ENCODE peak calls at places on chromosomes 4 and X, in nine cellular contexts. T is stimulated activated naive B cell treated with anti-CD40 and anti-IgM and Interleukin-4, amounts not matched to agents 10 μg/mL and 1 μg/mL and 100 μg/mL, for 72 hours; O is GM04504; C is stimulated activated CD4-positive, alpha-beta T cell treated with anti-CD3 and anti-CD28 coated beads, Interleukin-1b, Interleukin-23, amount 100 ng/mL, for 1 hour; U is MV-4-11; E is OCI-M1; Z is natural killer cell treated with Interleukin-12 subunit alpha and Interleukin-12 subunit beta and Interleukin-15 and Interleukin-18, amount 100 ng/mL, for 72 hours; K is T-helper 1 cell; Y is kidney epithelial cell. F is an unnamed sample.

GRCh38 chr4:86032476-86033022 is 327.3 kb downstream of the MAPK10 start:
- DNase-seq in T (no peak), O (peak; percentile 91), C (no peak), U (peak; percentile 16), E (no peak), Z (no peak), K (no peak), Y (no peak), F (peak; percentile 76)

GRCh38 chr4:130395871-130396270 is 1299.9 kb downstream of the C4orf33 start:
- DNase-seq in T (no peak), O (peak; percentile 29), C (no peak), U (no peak), E (no peak), Z (no peak), K (no peak), Y (peak; percentile 4), F (peak; percentile 64)

GRCh38 chrX:18828832-18829404 is 121.5 kb downstream of the PPEF1 start:
- DNase-seq in T (no peak), O (no peak), C (no peak), U (peak; percentile 0), E (no peak), Z (no peak), K (no peak), Y (no peak), F (no peak)

GRCh38 chr4:20159516-20159915 is 92.2 kb upstream of the SLIT2 start:
- DNase-seq in T (no peak), O (no peak), C (no peak), U (no peak), E (no peak), Z (no peak), K (no peak), Y (no peak), F (no peak)

GRCh38 chr4:73067971-73068394 is 1.5 kb downstream of the COX18 start:
- DNase-seq in T (peak; percentile 24), O (peak; percentile 0), C (no peak), U (no peak), E (no peak), Z (no peak), K (no peak), Y (no peak), F (no peak)

GRCh38 chr4:13452927-13453579 is 31.1 kb downstream of the RAB28 start:
- DNase-seq in T (no peak), O (no peak), C (no peak), U (no peak), E (peak; percentile 74), Z (no peak), K (no peak), Y (no peak), F (no peak)

GRCh38 chr4:42282081-42282901 is 115.0 kb upstream of the SHISA3 start:
- DNase-seq in T (peak; percentile 15), O (peak; percentile 32), C (no peak), U (peak; percentile 62), E (peak; percentile 89), Z (no peak), K (no peak), Y (peak; percentile 31), F (no peak)

GRCh38 chrX:133674726-133675470 is 259.6 kb upstream of the GPC4 start:
- DNase-seq in T (no peak), O (no peak), C (no peak), U (no peak), E (no peak), Z (no peak), K (no peak), Y (peak; percentile 52), F (no peak)

GRCh38 chrX:83771664-83772063 is 89.3 kb upstream of the CYLC1 start:
- DNase-seq in T (no peak), O (no peak), C (no peak), U (peak; percentile 0), E (no peak), Z (no peak), K (no peak), Y (no peak), F (no peak)

GRCh38 chr4:179595671-179596410 is 2153.6 kb upstream of the AGA start:
- DNase-seq in T (no peak), O (no peak), C (no peak), U (peak; percentile 83), E (no peak), Z (no peak), K (no peak), Y (peak; percentile 68), F (peak; percentile 2)

GRCh38 chrX:130173190-130173895 is 1.6 kb downstream of the RAB33A start:
- DNase-seq in T (no peak), O (peak; percentile 71), C (no peak), U (peak; percentile 88), E (peak; percentile 97), Z (peak; percentile 84), K (no peak), Y (no peak), F (peak; percentile 26)

GRCh38 chr4:3514806-3515421 is 17.3 kb downstream of the LRPAP1 start:
- DNase-seq in T (no peak), O (no peak), C (no peak), U (no peak), E (no peak), Z (peak; percentile 57), K (no peak), Y (no peak), F (no peak)

GRCh38 chr4:7206856-7207567 is 14.7 kb downstream of the SORCS2 start:
- DNase-seq in T (no peak), O (peak; percentile 79), C (no peak), U (no peak), E (no peak), Z (no peak), K (no peak), Y (peak; percentile 63), F (peak; percentile 85)

GRCh38 chrX:40543661-40544328 is 37.0 kb upstream of the ATP6AP2 start:
- DNase-seq in T (no peak), O (peak; percentile 11), C (no peak), U (no peak), E (peak; percentile 81), Z (no peak), K (peak; percentile 6), Y (peak; percentile 26), F (peak; percentile 31)

GRCh38 chr4:26020083-26020668 is 106.2 kb downstream of the SMIM20 start:
- DNase-seq in T (no peak), O (no peak), C (no peak), U (peak; percentile 83), E (peak; percentile 89), Z (no peak), K (no peak), Y (no peak), F (no peak)

GRCh38 chrX:101658661-101659477 is 781 bp downstream of the ARMCX2 start:
- DNase-seq in T (peak; percentile 21), O (no peak), C (no peak), U (no peak), E (no peak), Z (no peak), K (peak; percentile 56), Y (no peak), F (peak; percentile 3)

GRCh38 chr4:165865995-165866650 is 6.9 kb upstream of the TLL1 start:
- DNase-seq in T (no peak), O (no peak), C (no peak), U (no peak), E (no peak), Z (no peak), K (no peak), Y (no peak), F (no peak)

GRCh38 chr4:88352062-88352461 is 26.6 kb upstream of the HERC6 start:
- DNase-seq in T (no peak), O (peak; percentile 48), C (no peak), U (no peak), E (no peak), Z (no peak), K (no peak), Y (no peak), F (no peak)

GRCh38 chr4:11535333-11535732 is 106.6 kb upstream of the HS3ST1 start:
- DNase-seq in T (no peak), O (no peak), C (no peak), U (no peak), E (no peak), Z (no peak), K (no peak), Y (no peak), F (no peak)

F was measured in amniotic stem cell.